ENCODE peak calls at places on chromosome 5, in nine cellular contexts. T is H9; H is aorta; U is PC-3; V is pons; R is stimulated activated CD4-positive, alpha-beta T cell treated with anti-CD3 and anti-CD28 coated beads, Interleukin-1b, Interleukin-23, amount 100 ng/mL, for 48 hours; L is fibroblast of villous mesenchyme; E is T-helper 2 cell; Z is NCI-H2029. K is an unnamed sample.
A peak's percentile ranks its signal among the peaks of the same experiment; 100 is the strongest.

GRCh38 chr5:78824826-78825225 is 160.3 kb downstream of the ARSB start:
- DNase-seq in R (no peak), Z (no peak), H (no peak), T (no peak), E (no peak), L (peak; percentile 69), U (no peak), V (no peak), K (no peak)

GRCh38 chr5:80083115-80083890 is 48.2 kb downstream of the THBS4 start:
- DNase-seq in H (no peak), V (peak; percentile 89), T (peak; percentile 42), Z (peak; percentile 79), U (peak; percentile 76), E (no peak), R (no peak), L (peak; percentile 72), K (peak; percentile 78)

GRCh38 chr5:177508837-177509236 is 789 bp downstream of the DOK3 start:
- DNase-seq in R (no peak), H (peak; percentile 43), Z (no peak), L (no peak), T (no peak), E (no peak), V (no peak), U (no peak), K (no peak)

GRCh38 chr5:132471944-132472343 is 18.6 kb downstream of the IRF1 start:
- DNase-seq in L (no peak), V (no peak), R (no peak), H (no peak), T (no peak), U (no peak), E (no peak), Z (no peak), K (no peak)

GRCh38 chr5:118578093-118578492 is 410.3 kb downstream of the DTWD2 start:
- DNase-seq in Z (no peak), V (peak; percentile 3), R (no peak), E (no peak), H (peak; percentile 51), T (no peak), L (no peak), U (no peak), K (no peak)

GRCh38 chr5:72817639-72818266 is 1.3 kb downstream of the TNPO1 start:
- DNase-seq in Z (no peak), L (peak; percentile 42), H (no peak), U (no peak), R (no peak), E (no peak), T (no peak), V (peak; percentile 29), K (no peak)

GRCh38 chr5:141742866-141743651 is 61.0 kb upstream of the ARAP3 start:
- DNase-seq in Z (no peak), V (no peak), R (no peak), H (no peak), L (peak; percentile 34), T (peak; percentile 79), E (no peak), U (peak; percentile 28), K (peak; percentile 86)

GRCh38 chr5:18043344-18043743 is 409.1 kb downstream of the TAF11L14 start:
- DNase-seq in L (no peak), Z (no peak), T (no peak), V (no peak), H (no peak), E (no peak), U (peak; percentile 68), R (no peak), K (peak; percentile 9)